ENCODE peak calls at places on chromosomes 12 and 14, in five cellular contexts. One of them, this sample, is unnamed.

GRCh38 chr14:99619873-99620834 is 16.1 kb upstream of the CCDC85C start:
- DNase-seq in K562: no peak
- DNase-seq in SK-N-SH: no peak
- DNase-seq in GM12892: no peak
- DNase-seq in HepG2: no peak
- DNase-seq in this sample: no peak

GRCh38 chr12:94570161-94570560 is 80.2 kb downstream of the TMCC3 start:
- DNase-seq in K562: no peak
- DNase-seq in SK-N-SH: no peak
- DNase-seq in GM12892: no peak
- DNase-seq in HepG2: no peak
- DNase-seq in this sample: no peak

GRCh38 chr14:91061309-91061887 is 957 bp upstream of the RPS6KA5 start:
- DNase-seq in K562: no peak
- DNase-seq in SK-N-SH: peak
- DNase-seq in GM12892: no peak
- DNase-seq in HepG2: no peak
- DNase-seq in this sample: no peak

GRCh38 chr14:29216316-29216715 is 449.7 kb downstream of the FOXG1 start:
- DNase-seq in K562: no peak
- DNase-seq in SK-N-SH: no peak
- DNase-seq in GM12892: no peak
- DNase-seq in HepG2: no peak
- DNase-seq in this sample: no peak

GRCh38 chr12:119008691-119009221 is 27.4 kb downstream of the SRRM4 start:
- DNase-seq in K562: no peak
- DNase-seq in SK-N-SH: peak
- DNase-seq in GM12892: no peak
- DNase-seq in HepG2: no peak
- DNase-seq in this sample: no peak

GRCh38 chr12:75635606-75636444 is 124.4 kb upstream of the KRR1 start:
- DNase-seq in K562: peak
- DNase-seq in SK-N-SH: no peak
- DNase-seq in GM12892: no peak
- DNase-seq in HepG2: peak
- DNase-seq in this sample: no peak

GRCh38 chr12:122126713-122127597 is 47.1 kb downstream of the IL31 start:
- DNase-seq in K562: no peak
- DNase-seq in SK-N-SH: no peak
- DNase-seq in GM12892: no peak
- DNase-seq in HepG2: peak
- DNase-seq in this sample: no peak

GRCh38 chr12:9951026-9951652 is 19.0 kb upstream of the CLEC2A start:
- DNase-seq in K562: no peak
- DNase-seq in SK-N-SH: no peak
- DNase-seq in GM12892: no peak
- DNase-seq in HepG2: no peak
- DNase-seq in this sample: no peak

GRCh38 chr12:108360487-108360886 is 21.4 kb upstream of the CMKLR1 start:
- DNase-seq in K562: no peak
- DNase-seq in SK-N-SH: no peak
- DNase-seq in GM12892: no peak
- DNase-seq in HepG2: no peak
- DNase-seq in this sample: peak

GRCh38 chr14:40850191-40850590 is 756.5 kb upstream of the LRFN5 start:
- DNase-seq in K562: no peak
- DNase-seq in SK-N-SH: no peak
- DNase-seq in GM12892: no peak
- DNase-seq in HepG2: no peak
- DNase-seq in this sample: no peak

GRCh38 chr14:104903990-104904389 is 20.7 kb upstream of the PLD4 start:
- DNase-seq in K562: no peak
- DNase-seq in SK-N-SH: no peak
- DNase-seq in GM12892: no peak
- DNase-seq in HepG2: no peak
- DNase-seq in this sample: no peak

GRCh38 chr14:41925409-41925808 is 318.7 kb downstream of the LRFN5 start:
- DNase-seq in K562: no peak
- DNase-seq in SK-N-SH: no peak
- DNase-seq in GM12892: no peak
- DNase-seq in HepG2: peak
- DNase-seq in this sample: no peak

GRCh38 chr14:95424533-95424932 is 91.9 kb downstream of the SYNE3 start:
- DNase-seq in K562: no peak
- DNase-seq in SK-N-SH: no peak
- DNase-seq in GM12892: no peak
- DNase-seq in HepG2: no peak
- DNase-seq in this sample: no peak

GRCh38 chr14:72201645-72202044 is 269.4 kb downstream of the RGS6 start:
- DNase-seq in K562: no peak
- DNase-seq in SK-N-SH: no peak
- DNase-seq in GM12892: no peak
- DNase-seq in HepG2: no peak
- DNase-seq in this sample: no peak

GRCh38 chr14:95460647-95461478 is 55.6 kb downstream of the SYNE3 start:
- DNase-seq in K562: no peak
- DNase-seq in SK-N-SH: no peak
- DNase-seq in GM12892: no peak
- DNase-seq in HepG2: no peak
- DNase-seq in this sample: no peak

DNA sequence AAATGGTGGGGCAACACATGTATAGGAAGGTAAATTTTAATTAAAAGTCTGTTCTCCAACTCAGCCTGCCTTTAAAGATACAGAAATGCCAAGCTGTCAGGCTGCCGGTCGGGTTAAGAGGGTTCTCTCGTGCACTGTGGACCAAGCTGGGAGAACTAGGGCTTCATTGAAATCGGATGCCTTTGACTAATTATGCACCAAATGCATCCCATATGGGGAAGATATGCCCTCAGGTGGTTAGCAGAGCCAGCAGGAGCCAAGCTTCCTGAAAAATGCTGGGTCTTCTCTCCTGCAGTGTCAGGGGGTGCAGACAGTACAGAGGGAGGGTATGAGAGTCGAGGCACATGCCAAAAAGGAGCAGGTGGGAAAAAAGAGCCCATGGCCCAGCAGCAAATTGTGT is 236.1 kb downstream of the CACNA1C start:
- DNase-seq in K562: no peak
- DNase-seq in SK-N-SH: peak
- DNase-seq in GM12892: no peak
- DNase-seq in HepG2: no peak
- DNase-seq in this sample: no peak
- TF ChIP-seq TAF1 in K562: no peak
- TF ChIP-seq TAF1 in SK-N-SH: no peak
- TF ChIP-seq TAF1 in GM12892: no peak
- TF ChIP-seq TAF1 in HepG2: no peak
- TF ChIP-seq TAF1 in this sample: no peak

DNA sequence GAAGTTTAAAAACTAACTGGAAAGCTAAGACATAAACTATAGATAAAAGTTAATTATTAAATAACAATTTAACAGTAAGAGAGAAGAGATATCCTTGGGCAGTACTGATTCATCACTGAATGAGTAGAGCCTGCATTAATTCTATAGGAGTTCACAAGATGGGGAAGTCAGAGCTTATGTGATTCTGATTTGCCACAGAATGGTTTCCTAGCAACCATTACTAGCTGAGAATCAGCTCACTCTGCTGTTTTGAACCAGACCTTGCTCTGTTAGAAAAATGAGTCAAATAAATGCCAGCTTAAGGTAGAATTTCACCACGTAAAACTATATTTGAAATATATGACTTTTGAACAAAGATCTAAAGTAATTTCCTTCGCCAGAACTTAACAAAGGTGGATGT is 433.9 kb downstream of the FUT8 start:
- DNase-seq in K562: no peak
- DNase-seq in SK-N-SH: peak
- DNase-seq in GM12892: no peak
- DNase-seq in HepG2: no peak
- DNase-seq in this sample: no peak
- TF ChIP-seq TAF1 in K562: no peak
- TF ChIP-seq TAF1 in SK-N-SH: no peak
- TF ChIP-seq TAF1 in GM12892: no peak
- TF ChIP-seq TAF1 in HepG2: no peak
- TF ChIP-seq TAF1 in this sample: no peak

DNA sequence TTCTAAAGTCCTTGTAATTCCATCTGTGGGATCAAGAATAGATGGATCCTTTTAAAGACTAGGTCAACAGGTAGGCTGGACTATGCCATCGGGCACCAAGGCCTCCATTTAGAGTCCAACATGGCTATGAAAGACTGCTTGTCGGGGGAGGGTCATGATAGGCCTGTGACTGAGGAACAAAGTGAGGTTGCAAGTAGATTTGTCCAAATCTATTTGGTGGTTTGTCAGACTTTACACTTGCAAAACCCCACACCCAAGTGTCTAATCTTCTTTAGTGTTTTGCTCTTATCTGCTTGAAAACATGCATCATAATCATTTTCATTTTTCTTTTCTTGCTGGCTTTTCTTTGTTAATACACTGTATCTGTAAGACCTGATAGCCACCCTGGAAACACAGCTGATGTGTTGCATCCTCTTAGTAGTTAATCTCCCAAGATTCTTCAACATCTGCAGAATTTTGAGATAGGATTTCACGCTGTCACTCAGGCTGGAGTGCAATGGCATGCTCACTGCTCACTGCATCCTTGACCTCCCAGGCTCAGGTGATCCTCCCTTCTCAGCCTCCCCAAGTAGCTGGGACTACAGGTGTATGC is 50.3 kb downstream of the TDP1 start:
- DNase-seq in K562: peak
- DNase-seq in SK-N-SH: no peak
- DNase-seq in GM12892: no peak
- DNase-seq in HepG2: no peak
- DNase-seq in this sample: no peak
- TF ChIP-seq TAF1 in K562: no peak
- TF ChIP-seq TAF1 in SK-N-SH: no peak
- TF ChIP-seq TAF1 in GM12892: no peak
- TF ChIP-seq TAF1 in HepG2: no peak
- TF ChIP-seq TAF1 in this sample: no peak

DNA sequence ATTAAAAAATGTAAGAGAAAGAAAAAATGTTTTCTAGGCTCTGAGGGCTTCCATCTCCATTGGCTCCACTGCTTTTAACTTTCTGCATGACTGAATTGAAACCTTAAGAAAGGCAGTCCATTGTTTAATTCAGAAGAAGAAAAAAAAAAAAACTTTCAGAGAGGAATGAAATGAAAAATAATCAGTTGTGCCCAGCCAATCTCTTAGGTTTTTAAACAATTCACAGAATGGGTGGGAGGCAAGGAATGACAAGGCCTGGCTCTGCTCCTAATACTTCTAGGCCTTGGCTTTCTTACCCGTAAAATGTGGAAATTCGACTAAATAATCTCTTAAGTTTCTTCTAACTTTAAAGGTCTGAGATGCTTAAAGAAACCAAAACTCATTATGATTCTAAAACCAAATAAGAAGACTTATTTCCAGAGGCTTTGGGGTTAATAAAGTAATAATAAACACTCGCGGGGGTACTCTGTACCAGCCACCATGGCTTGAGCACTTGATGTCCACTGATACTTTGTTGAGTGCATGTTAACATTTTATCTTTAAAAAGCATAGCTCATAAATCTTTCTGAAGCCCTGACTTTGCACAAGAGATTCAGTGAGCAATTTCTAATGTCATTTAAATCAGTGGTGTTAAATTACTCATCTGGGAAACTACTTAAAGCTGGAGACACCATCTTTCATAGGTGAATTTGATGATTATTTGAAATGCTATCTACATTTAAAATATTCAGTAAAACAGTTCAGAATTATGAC is 49.6 kb downstream of the STON2 start:
- DNase-seq in K562: no peak
- DNase-seq in SK-N-SH: no peak
- DNase-seq in GM12892: no peak
- DNase-seq in HepG2: no peak
- DNase-seq in this sample: no peak
- TF ChIP-seq TAF1 in K562: no peak
- TF ChIP-seq TAF1 in SK-N-SH: no peak
- TF ChIP-seq TAF1 in GM12892: no peak
- TF ChIP-seq TAF1 in HepG2: no peak
- TF ChIP-seq TAF1 in this sample: no peak

DNA sequence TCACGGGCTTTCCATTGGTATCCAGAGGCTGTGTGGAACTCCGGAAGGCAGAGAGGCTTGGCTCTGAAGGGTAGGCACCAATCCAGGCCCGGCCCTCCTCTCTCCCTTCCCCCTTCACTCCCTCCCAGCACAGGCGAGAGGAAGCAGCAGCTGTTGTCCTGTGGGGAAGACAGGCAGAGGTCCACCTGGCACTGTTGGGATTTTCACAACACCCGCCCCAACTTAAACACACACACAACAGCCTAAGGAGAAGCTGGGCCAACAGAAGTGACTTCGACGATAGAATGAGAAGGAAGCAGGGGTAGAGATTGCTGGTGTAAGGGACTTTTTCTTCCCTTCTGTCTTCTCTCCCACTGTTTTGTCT is 3.1 kb upstream of the RNASE7 start:
- DNase-seq in K562: no peak
- DNase-seq in SK-N-SH: no peak
- DNase-seq in GM12892: no peak
- DNase-seq in HepG2: peak
- DNase-seq in this sample: no peak
- TF ChIP-seq TAF1 in K562: no peak
- TF ChIP-seq TAF1 in SK-N-SH: no peak
- TF ChIP-seq TAF1 in GM12892: no peak
- TF ChIP-seq TAF1 in HepG2: peak
- TF ChIP-seq TAF1 in this sample: no peak

DNA sequence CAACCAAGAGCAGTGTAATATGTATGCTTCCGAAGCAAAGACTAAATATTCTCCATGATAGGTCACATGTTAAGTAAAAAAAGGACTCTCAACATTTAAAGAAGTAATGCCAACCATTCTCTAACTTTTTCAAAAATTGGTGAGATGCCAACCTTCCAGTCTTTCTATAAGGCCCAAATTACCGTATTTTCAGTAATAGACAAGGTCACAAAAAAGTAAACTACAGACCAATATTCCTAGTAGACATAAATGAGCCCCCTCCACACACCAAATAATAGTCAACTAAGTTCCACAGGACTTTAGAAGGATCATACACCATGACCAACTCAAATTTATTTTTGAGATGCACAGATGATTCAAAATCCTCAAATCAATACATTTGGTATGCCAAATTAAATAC is 867.4 kb downstream of the TMEM121 start:
- DNase-seq in K562: no peak
- DNase-seq in SK-N-SH: no peak
- DNase-seq in GM12892: no peak
- DNase-seq in HepG2: no peak
- DNase-seq in this sample: no peak
- TF ChIP-seq TAF1 in K562: no peak
- TF ChIP-seq TAF1 in SK-N-SH: no peak
- TF ChIP-seq TAF1 in GM12892: no peak
- TF ChIP-seq TAF1 in HepG2: no peak
- TF ChIP-seq TAF1 in this sample: no peak

GRCh38 chr14:89384636-89385035 is 32.4 kb downstream of the FOXN3 start:
- DNase-seq in K562: no peak
- DNase-seq in SK-N-SH: no peak
- DNase-seq in GM12892: no peak
- DNase-seq in HepG2: no peak
- DNase-seq in this sample: no peak

GRCh38 chr14:89382487-89383170 is 34.4 kb downstream of the FOXN3 start:
- DNase-seq in K562: no peak
- DNase-seq in SK-N-SH: no peak
- DNase-seq in GM12892: no peak
- DNase-seq in HepG2: no peak
- DNase-seq in this sample: no peak

GRCh38 chr14:89384023-89384422 is 33.0 kb downstream of the FOXN3 start:
- DNase-seq in K562: no peak
- DNase-seq in SK-N-SH: no peak
- DNase-seq in GM12892: peak
- DNase-seq in HepG2: no peak
- DNase-seq in this sample: peak

GRCh38 chr14:89386214-89386886 is 30.7 kb downstream of the FOXN3 start:
- DNase-seq in K562: no peak
- DNase-seq in SK-N-SH: no peak
- DNase-seq in GM12892: no peak
- DNase-seq in HepG2: no peak
- DNase-seq in this sample: no peak

GRCh38 chr14:89383171-89383845 is 33.7 kb downstream of the FOXN3 start:
- DNase-seq in K562: no peak
- DNase-seq in SK-N-SH: no peak
- DNase-seq in GM12892: no peak
- DNase-seq in HepG2: no peak
- DNase-seq in this sample: no peak
- TF ChIP-seq TAF1 in K562: no peak
- TF ChIP-seq TAF1 in SK-N-SH: no peak
- TF ChIP-seq TAF1 in GM12892: no peak
- TF ChIP-seq TAF1 in HepG2: no peak
- TF ChIP-seq TAF1 in this sample: no peak